ENCODE peak calls at places on chromosomes 3 and 15, in five cellular contexts. P, W, V, N and S are unnamed samples.

GRCh38 chr15:60265057-60265456 is 132.7 kb downstream of the ANXA2 start:
- DNase-seq in P (no peak), W (no peak), V (no peak), N (no peak), S (no peak)

GRCh38 chr3:140216249-140216648 is 281.3 kb downstream of the CLSTN2 start:
- DNase-seq in P (no peak), W (peak), V (no peak), N (no peak), S (no peak)

GRCh38 chr3:128353991-128354687 is 112.6 kb downstream of the DNAJB8 start:
- DNase-seq in P (no peak), W (no peak), V (peak), N (peak), S (no peak)

GRCh38 chr3:107264888-107265287 is 112.4 kb upstream of the CCDC54 start:
- DNase-seq in P (no peak), W (peak), V (no peak), N (no peak), S (no peak)

GRCh38 chr3:132268956-132269355 is 48.3 kb upstream of the ACP3 start:
- DNase-seq in P (no peak), W (peak), V (no peak), N (peak), S (no peak)

GRCh38 chr3:188212308-188212969 is 58.5 kb downstream of the LPP start:
- DNase-seq in P (peak), W (no peak), V (peak), N (peak), S (no peak)

GRCh38 chr3:134355416-134355815 is 18.8 kb downstream of the AMOTL2 start:
- DNase-seq in P (no peak), W (no peak), V (no peak), N (no peak), S (no peak)

GRCh38 chr3:156259896-156260788 is 139.8 kb downstream of the KCNAB1 start:
- DNase-seq in P (no peak), W (no peak), V (no peak), N (peak), S (no peak)

GRCh38 chr3:156253150-156253549 is 132.8 kb downstream of the KCNAB1 start:
- DNase-seq in P (no peak), W (no peak), V (no peak), N (no peak), S (no peak)

GRCh38 chr15:35436422-35436821 is 109.5 kb downstream of the DPH6 start:
- DNase-seq in P (no peak), W (no peak), V (no peak), N (no peak), S (no peak)

GRCh38 chr15:38696120-38696727 is 131.6 kb upstream of the RASGRP1 start:
- DNase-seq in P (no peak), W (no peak), V (no peak), N (peak), S (no peak)

GRCh38 chr3:99645277-99646106 is 7.1 kb downstream of the COL8A1 start:
- DNase-seq in P (no peak), W (peak), V (peak), N (peak), S (no peak)

GRCh38 chr3:124770341-124771082 is 40.3 kb downstream of the UMPS start:
- DNase-seq in P (peak), W (peak), V (peak), N (no peak), S (no peak)

GRCh38 chr3:174397848-174398247 is 461.3 kb upstream of the NAALADL2 start:
- DNase-seq in P (no peak), W (peak), V (peak), N (peak), S (no peak)

GRCh38 chr3:185420762-185421161 is 57.8 kb downstream of the MAP3K13 start:
- DNase-seq in P (no peak), W (peak), V (no peak), N (peak), S (no peak)

GRCh38 chr3:65411367-65411766 is 627.4 kb downstream of the MAGI1 start:
- DNase-seq in P (no peak), W (no peak), V (no peak), N (no peak), S (no peak)

GRCh38 chr15:91253605-91254004 is 153.5 kb downstream of the SV2B start:
- DNase-seq in P (no peak), W (no peak), V (no peak), N (no peak), S (no peak)

GRCh38 chr3:194571491-194571941 is 61.7 kb downstream of the TMEM44 start:
- DNase-seq in P (no peak), W (no peak), V (no peak), N (no peak), S (no peak)

GRCh38 chr3:120100711-120101110 is 6.5 kb upstream of the GSK3B start:
- DNase-seq in P (no peak), W (no peak), V (no peak), N (no peak), S (no peak)

GRCh38 chr3:150599611-150600297 is 3.4 kb upstream of the SELENOT start:
- DNase-seq in P (no peak), W (peak), V (no peak), N (peak), S (peak)

GRCh38 chr15:63476229-63476632 is 28.2 kb upstream of the USP3 start:
- DNase-seq in P (no peak), W (peak), V (no peak), N (peak), S (no peak)

GRCh38 chr3:193970773-193971206 is 165.2 kb upstream of the HES1 start:
- DNase-seq in P (no peak), W (peak), V (no peak), N (peak), S (no peak)

GRCh38 chr15:94576889-94577533 is 345.6 kb downstream of the MCTP2 start:
- DNase-seq in P (no peak), W (peak), V (peak), N (no peak), S (peak)

GRCh38 chr3:23966308-23966707 is 21.2 kb downstream of the NR1D2 start:
- DNase-seq in P (no peak), W (no peak), V (peak), N (peak), S (no peak)

GRCh38 chr3:79016587-79017380 is 751.0 kb downstream of the ROBO1 start:
- DNase-seq in P (no peak), W (peak), V (no peak), N (no peak), S (no peak)

GRCh38 chr3:79015854-79016253 is 751.9 kb downstream of the ROBO1 start:
- DNase-seq in P (no peak), W (no peak), V (no peak), N (no peak), S (no peak)

GRCh38 chr3:79019137-79019923 is 748.5 kb downstream of the ROBO1 start:
- DNase-seq in P (peak), W (peak), V (peak), N (peak), S (peak)

GRCh38 chr3:79019924-79020173 is 747.9 kb downstream of the ROBO1 start:
- DNase-seq in P (no peak), W (no peak), V (no peak), N (no peak), S (no peak)

DNA sequence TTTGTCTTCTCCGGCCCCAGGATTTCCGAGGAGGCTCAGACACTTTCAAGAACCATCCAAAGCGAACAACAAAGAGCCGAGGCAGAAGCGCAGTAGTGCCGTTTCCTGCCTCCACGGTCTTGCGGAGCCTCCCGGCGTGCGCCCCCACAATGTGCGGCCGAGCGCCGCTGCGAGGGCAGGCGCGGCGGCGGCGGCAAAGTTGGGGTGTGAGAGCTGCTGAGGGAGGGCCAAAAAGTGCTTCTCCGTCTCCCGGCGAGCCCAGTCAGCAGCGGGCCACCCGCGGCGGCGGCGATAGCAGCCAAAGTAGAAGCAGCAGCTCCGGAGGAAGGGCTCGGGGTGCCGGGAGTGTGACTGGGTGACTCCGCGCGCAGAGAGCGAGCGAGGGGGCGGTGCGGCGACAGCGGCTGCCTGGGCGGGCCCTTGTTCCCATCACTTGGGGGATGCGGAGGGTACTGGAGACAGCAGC is 749.1 kb downstream of the ROBO1 start:
- DNase-seq in P (peak), W (peak), V (peak), N (peak), S (peak)
- H3K4me3 ChIP-seq in P (peak), W (peak), V (peak), N (peak), S (peak)

GRCh38 chr15:78872972-78873795 is 494 bp downstream of the MORF4L1 start:
- DNase-seq in P (peak), W (peak), V (peak), N (peak), S (peak)

GRCh38 chr15:78878356-78878755 is 5.7 kb downstream of the MORF4L1 start:
- DNase-seq in P (no peak), W (no peak), V (no peak), N (peak), S (no peak)

GRCh38 chr15:78875107-78875914 is 2.6 kb downstream of the MORF4L1 start:
- DNase-seq in P (no peak), W (no peak), V (no peak), N (peak), S (no peak)

GRCh38 chr15:78872155-78872971 is at the start of gene MORF4L1:
- DNase-seq in P (peak), W (peak), V (peak), N (peak), S (peak)

GRCh38 chr15:78873796-78874761 is 1.4 kb downstream of the MORF4L1 start:
- DNase-seq in P (peak), W (peak), V (no peak), N (no peak), S (no peak)
- H3K4me3 ChIP-seq in P (peak), W (peak), V (peak), N (peak), S (peak)

GRCh38 chr3:180990494-180990893 is 958 bp upstream of the DNAJC19 start:
- DNase-seq in P (no peak), W (no peak), V (no peak), N (no peak), S (no peak)
- H3K4me3 ChIP-seq in P (peak), W (peak), V (peak), N (peak), S (no peak)

GRCh38 chr15:24857094-24857437 is 97.7 kb upstream of the SNRPN start:
- DNase-seq in P (no peak), W (no peak), V (peak), N (no peak), S (no peak)

GRCh38 chr15:24862726-24863521 is 91.9 kb upstream of the SNRPN start:
- DNase-seq in P (no peak), W (peak), V (peak), N (peak), S (no peak)

GRCh38 chr15:24857777-24858176 is 97.0 kb upstream of the SNRPN start:
- DNase-seq in P (no peak), W (peak), V (no peak), N (peak), S (no peak)

GRCh38 chr15:24858737-24859601 is 95.8 kb upstream of the SNRPN start:
- DNase-seq in P (no peak), W (peak), V (peak), N (peak), S (no peak)

DNA sequence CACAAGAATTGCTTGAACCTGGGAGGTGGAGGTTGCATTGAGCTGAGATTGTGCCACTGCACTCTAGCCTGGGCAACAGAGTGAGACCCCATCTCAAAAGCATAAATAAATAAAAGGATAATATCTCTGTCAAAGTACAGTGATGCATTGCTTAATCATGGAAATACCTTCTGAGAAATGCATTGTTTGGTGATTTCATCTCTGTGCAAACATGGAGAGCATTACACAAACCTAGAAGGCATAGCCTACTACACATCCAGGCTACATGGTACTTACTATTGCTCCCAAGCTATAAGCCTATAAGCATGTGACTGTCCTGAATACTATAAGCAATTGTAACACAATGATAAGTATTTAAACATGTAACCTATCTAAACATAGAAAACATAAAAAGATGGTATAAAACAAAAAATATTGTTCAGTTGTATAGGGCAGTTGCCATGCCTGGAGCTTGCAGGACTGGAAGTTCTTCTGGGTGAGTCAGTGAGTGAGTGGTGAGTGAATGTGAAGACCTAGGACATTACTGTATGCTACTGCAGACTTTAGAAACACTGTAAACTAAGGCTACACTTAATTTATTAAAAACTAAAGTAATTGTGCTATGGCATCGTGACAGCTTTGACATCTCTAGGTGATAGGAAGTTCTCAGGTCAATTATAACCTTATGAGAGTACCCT is 93.6 kb upstream of the SNRPN start:
- DNase-seq in P (no peak), W (peak), V (no peak), N (no peak), S (no peak)
- H3K4me3 ChIP-seq in P (no peak), W (no peak), V (no peak), N (no peak), S (no peak)

DNA sequence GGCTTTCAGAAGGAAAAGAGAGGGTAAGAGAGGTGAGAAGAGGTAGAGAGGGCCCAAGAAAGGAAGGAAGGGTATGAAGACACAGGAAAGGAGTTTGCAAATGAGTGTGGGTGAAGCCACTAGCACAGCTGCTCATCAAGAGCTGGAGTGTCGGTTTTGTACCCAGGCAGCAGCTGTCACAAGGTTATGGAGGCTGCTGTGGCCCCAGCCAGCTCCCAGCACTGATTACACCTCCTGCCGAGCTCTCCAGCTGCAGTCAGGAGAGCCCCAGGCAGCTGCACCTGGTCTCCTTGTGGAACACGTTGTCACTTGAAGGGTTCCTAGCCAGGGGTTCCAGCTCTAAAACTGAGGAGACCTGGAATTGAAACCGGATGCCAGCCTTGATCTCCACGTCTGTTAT is 60.4 kb upstream of the CHD2 start:
- DNase-seq in P (no peak), W (no peak), V (no peak), N (no peak), S (no peak)
- H3K4me3 ChIP-seq in P (no peak), W (no peak), V (no peak), N (no peak), S (no peak)

DNA sequence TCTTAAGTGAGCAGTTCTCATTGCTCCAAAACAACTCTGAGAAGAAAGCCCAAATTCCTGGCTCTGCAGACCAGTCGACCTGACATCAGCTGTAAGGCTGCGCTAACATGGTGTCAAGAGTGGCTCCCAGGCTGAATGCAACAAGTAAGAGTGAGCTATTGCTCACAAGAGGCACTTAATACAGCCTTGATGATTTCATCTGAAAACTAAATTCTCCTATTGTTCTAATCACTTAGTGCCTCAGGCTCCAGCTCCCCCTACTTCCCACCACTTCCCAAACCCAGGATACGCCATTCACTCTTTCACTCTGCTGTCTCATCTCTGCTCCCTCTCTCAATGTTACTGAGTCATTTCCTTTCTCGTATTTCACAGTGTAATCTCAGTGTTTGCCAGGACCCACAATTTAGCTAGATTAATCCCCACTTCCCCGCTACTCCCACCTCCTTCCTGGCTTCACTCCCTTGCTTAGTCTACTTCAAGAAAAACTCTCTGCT is 81.7 kb downstream of the WWTR1 start:
- DNase-seq in P (peak), W (peak), V (no peak), N (peak), S (no peak)
- H3K4me3 ChIP-seq in P (no peak), W (no peak), V (no peak), N (peak), S (no peak)

GRCh38 chr3:48899298-48899697 is 616 bp upstream of the SLC25A20 start:
- DNase-seq in P (no peak), W (peak), V (no peak), N (no peak), S (no peak)
- H3K4me3 ChIP-seq in P (no peak), W (no peak), V (peak), N (peak), S (no peak)